ENCODE peak calls at places on chromosomes 5 and 9, in nine cellular contexts. Y is B cell; P is fibroblast of pulmonary artery; T is GM12864; W is CD4-positive, alpha-beta T cell; M is stomach; C is OCI-LY7; U is AG10803; E is ovary. A is an unnamed sample.

GRCh38 chr5:66617223-66617861 is 21.1 kb downstream of the MAST4 start:
- DNase-seq in T (no peak), Y (no peak), U (no peak), C (no peak), P (no peak), W (no peak), E (no peak), M (no peak), A (no peak)

GRCh38 chr5:111172504-111172903 is 51.7 kb upstream of the CAMK4 start:
- DNase-seq in W (no peak), M (no peak), E (no peak), T (no peak), P (no peak), U (no peak), Y (no peak), C (no peak), A (no peak)

GRCh38 chr5:155480731-155481131 is 467.2 kb downstream of the KIF4B start:
- DNase-seq in P (no peak), Y (no peak), U (no peak), W (no peak), C (no peak), T (no peak), M (no peak), E (peak), A (no peak)

GRCh38 chr5:178360231-178360925 is 127.8 kb upstream of the PHYKPL start:
- DNase-seq in E (no peak), U (peak), P (no peak), Y (no peak), M (no peak), W (no peak), C (no peak), T (no peak), A (no peak)

GRCh38 chr9:83582026-83582425 is 40.9 kb upstream of the IDNK start:
- DNase-seq in W (no peak), Y (no peak), E (no peak), C (no peak), M (no peak), T (no peak), P (peak), U (peak), A (no peak)

GRCh38 chr9:4939118-4939561 is 45.9 kb upstream of the JAK2 start:
- DNase-seq in Y (peak), E (no peak), U (no peak), W (no peak), M (no peak), T (peak), P (no peak), C (peak), A (no peak)

GRCh38 chr5:108720416-108720815 is 27.3 kb upstream of the FER start:
- DNase-seq in T (no peak), Y (no peak), E (no peak), M (no peak), W (no peak), U (peak), C (no peak), P (peak), A (no peak)

GRCh38 chr9:114087721-114088120 is 9.6 kb upstream of the AMBP start:
- DNase-seq in M (no peak), T (no peak), W (no peak), U (no peak), Y (no peak), P (no peak), C (no peak), E (no peak), A (no peak)

GRCh38 chr9:134434896-134435506 is 108.7 kb downstream of the RXRA start:
- DNase-seq in Y (no peak), T (no peak), U (peak), P (peak), W (no peak), E (peak), C (no peak), M (peak), A (no peak)

GRCh38 chr9:118170032-118170955 is 466.1 kb downstream of the TLR4 start:
- DNase-seq in T (no peak), E (no peak), M (no peak), P (peak), U (peak), C (peak), Y (no peak), W (no peak), A (peak)

GRCh38 chr9:88741335-88741734 is 206.4 kb downstream of the NXNL2 start:
- DNase-seq in U (no peak), Y (no peak), M (no peak), T (no peak), C (peak), P (peak), E (no peak), W (no peak), A (no peak)

GRCh38 chr5:104370523-104370922 is 807.9 kb upstream of the NUDT12 start:
- DNase-seq in W (no peak), T (no peak), E (no peak), C (no peak), M (no peak), Y (no peak), P (peak), U (no peak), A (no peak)

GRCh38 chr5:88388476-88389170 is 120.0 kb upstream of the TMEM161B start:
- DNase-seq in Y (no peak), P (no peak), E (no peak), U (no peak), M (no peak), C (no peak), W (no peak), T (no peak), A (no peak)

GRCh38 chr9:120344230-120344629 is 235.7 kb downstream of the CDK5RAP2 start:
- DNase-seq in T (no peak), E (no peak), U (peak), P (peak), W (no peak), Y (no peak), C (no peak), M (no peak), A (no peak)

GRCh38 chr9:34986541-34987047 is 3.0 kb upstream of the DNAJB5 start:
- DNase-seq in Y (no peak), P (peak), E (no peak), T (no peak), W (peak), U (no peak), C (peak), M (no peak), A (peak)

DNA sequence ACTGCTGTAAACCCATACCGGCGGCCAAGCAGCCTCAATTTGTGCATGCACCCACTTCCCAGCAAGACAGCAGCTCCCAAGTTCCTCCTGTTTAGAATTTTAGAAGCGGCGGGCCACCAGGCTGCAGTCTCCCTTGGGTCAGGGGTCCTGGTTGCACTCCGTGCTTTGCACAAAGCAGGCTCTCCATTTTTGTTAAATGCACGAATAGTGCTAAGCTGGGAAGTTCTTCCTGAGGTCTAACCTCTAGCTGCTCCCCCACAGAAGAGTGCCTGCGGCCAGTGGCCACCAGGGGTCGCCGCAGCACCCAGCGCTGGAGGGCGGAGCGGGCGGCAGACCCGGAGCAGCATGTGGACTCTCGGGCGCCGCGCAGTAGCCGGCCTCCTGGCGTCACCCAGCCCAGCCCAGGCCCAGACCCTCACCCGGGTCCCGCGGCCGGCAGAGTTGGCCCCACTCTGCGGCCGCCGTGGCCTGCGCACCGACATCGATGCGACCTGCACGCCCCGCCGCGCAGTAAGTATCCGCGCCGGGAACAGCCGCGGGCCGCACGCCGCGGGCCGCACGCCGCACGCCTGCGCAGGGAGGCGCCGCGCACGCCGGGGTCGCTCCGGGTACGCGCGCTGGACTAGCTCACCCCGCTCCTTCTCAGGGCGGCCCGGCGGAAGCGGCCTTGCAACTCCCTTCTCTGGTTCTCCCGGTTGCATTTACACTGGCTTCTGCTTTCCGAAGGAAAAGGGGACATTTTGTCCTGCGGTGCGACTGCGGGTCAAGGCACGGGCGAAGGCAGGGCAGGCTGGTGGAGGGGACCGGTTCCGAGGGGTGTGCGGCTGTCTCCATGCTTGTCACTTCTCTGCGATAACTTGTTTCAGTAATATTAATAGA is at the start of gene FXN:
- DNase-seq in T (peak), U (peak), M (peak), P (peak), Y (peak), C (peak), W (peak), E (peak), A (peak)
- TF ChIP-seq CTCF in T (peak), U (peak), M (peak), P (peak), Y (peak), C (peak), W (peak), E (peak), A (peak)

GRCh38 chr5:140365282-140365681 is 5.3 kb downstream of the SLC4A9 start:
- DNase-seq in M (no peak), W (no peak), C (no peak), Y (no peak), T (no peak), P (no peak), E (no peak), U (no peak), A (no peak)

GRCh38 chr5:140365941-140366340 is 5.9 kb downstream of the SLC4A9 start:
- DNase-seq in P (no peak), T (no peak), E (no peak), U (no peak), Y (no peak), C (no peak), W (no peak), M (no peak), A (no peak)

GRCh38 chr5:140364472-140364765 is 4.4 kb downstream of the SLC4A9 start:
- DNase-seq in M (no peak), Y (no peak), P (no peak), T (no peak), U (no peak), C (no peak), E (no peak), W (no peak), A (no peak)

GRCh38 chr5:140367631-140368013 is 7.6 kb downstream of the SLC4A9 start:
- DNase-seq in P (no peak), C (no peak), M (no peak), T (no peak), W (no peak), E (no peak), U (no peak), Y (no peak), A (no peak)

DNA sequence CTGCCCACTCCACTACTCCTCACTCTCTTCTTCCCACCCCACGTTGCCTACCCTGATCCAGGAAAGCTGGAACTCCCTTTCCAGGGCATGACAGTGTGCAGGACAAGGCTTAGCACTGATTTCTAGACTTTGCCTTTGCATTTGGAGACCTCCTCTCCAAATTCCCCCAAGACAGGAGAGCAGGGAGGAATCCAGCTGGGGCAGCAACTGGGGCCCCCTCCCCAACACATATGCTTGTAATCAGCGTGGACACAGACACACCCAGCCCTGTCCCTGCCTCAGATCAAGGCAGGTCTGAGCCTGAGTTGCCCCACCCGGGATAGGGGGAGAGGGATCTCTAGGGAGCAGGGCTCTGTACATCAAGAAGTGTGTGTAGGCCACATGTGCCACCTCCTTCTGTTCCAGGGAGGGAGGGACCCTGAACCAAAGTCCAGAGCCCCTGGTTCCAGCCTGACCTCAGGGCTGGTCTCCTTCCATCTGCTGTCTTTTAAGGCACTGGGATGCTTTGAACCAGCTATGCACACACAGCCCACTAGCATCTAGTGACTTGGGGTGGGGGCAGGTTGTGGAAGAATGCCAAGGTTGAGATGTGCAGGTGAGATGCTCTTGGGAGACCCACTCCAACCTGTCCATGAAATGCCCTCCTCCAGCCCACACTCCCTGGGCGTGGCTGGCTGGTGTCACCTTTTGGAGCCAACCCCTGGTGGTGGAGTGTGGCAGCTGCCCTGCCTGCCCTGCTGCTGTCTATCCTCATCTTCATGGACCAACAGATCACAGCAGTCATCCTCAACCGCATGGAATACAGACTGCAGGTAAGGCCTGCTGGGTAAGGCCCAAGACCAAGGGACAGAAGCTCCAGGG is 7.0 kb downstream of the SLC4A9 start:
- DNase-seq in W (no peak), U (no peak), M (no peak), C (no peak), E (no peak), P (no peak), Y (no peak), T (no peak), A (no peak)
- TF ChIP-seq CTCF in W (no peak), U (no peak), M (no peak), C (no peak), E (no peak), P (no peak), Y (no peak), T (no peak), A (no peak)

DNA sequence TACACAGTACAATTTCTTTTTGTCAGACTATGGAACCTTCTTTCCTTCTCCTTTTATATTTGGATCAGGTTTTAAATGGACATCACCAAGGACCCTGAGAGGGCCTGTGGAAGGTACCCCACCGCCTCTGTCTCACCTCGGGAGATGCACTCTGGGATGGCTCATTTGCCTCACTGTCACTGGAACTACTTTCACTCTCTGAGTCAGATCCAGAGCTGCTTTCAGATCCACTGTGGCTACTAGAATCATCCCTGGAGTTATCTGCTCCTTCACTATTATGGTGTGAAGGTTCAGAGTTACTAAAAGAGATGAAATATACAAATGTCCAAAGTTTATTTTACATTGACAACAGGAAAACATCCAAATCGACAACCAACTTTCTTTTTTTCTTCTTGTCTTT is 24.6 kb downstream of the LEAP2 start:
- DNase-seq in U (no peak), Y (no peak), T (no peak), W (no peak), P (no peak), C (no peak), E (no peak), M (no peak), A (no peak)
- TF ChIP-seq CTCF in U (no peak), Y (no peak), T (no peak), W (no peak), P (no peak), C (no peak), E (no peak), M (no peak), A (no peak)

GRCh38 chr9:38299856-38300255 is 92.6 kb upstream of the ALDH1B1 start:
- DNase-seq in C (no peak), P (no peak), Y (no peak), M (no peak), U (no peak), T (no peak), E (no peak), W (no peak), A (no peak)
- TF ChIP-seq CTCF in C (no peak), P (no peak), Y (no peak), M (no peak), U (no peak), T (no peak), E (no peak), W (no peak), A (no peak)

DNA sequence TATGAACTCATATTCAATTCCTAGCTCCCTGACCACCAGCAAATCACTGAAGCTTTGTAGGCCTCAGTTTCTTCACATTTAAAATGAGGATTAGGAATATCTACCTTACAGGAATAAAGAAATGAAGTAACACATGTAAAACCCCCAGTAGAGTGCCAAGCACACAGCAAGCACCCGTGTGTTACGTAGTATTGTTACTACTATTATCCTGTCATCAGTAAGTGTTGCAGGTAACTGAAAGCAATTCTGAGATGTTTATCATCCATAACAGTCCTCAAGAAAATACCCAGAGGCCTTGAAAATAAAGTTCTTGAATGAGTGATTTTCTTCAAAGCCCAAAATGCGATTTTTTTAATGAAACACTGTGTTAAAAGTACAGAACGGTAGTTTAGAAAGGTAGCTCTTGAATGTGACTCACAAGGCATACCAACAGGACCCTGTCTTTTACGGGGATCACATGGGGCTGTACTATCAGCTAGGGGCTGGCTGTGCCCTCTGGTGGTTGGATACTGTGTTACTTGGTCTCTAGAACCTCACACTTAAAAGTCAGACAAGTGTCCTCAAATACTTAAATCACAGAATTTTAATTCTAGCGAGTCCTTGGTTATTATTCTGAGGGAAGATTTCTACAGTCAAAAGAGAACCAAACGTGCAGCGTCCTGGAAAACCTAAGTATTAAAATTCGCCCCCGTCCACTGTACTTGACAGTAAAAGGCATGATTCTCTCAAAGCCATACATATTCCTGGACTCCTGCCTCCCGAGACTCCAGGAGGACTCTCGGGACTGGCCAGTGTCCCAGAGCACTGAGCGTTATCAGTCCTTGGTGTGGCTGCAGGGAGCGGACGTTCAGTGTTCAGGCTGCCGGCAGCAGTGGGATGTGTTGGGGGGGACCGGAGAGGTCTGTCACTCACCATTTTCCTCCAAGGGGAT is 725 bp downstream of the NDUFB6 start:
- DNase-seq in M (peak), T (peak), U (peak), W (peak), E (peak), Y (peak), C (peak), P (peak), A (peak)
- TF ChIP-seq CTCF in M (peak), T (peak), U (peak), W (peak), E (peak), Y (peak), C (peak), P (peak), A (peak)

GRCh38 chr9:109182940-109183798 is 16.1 kb upstream of the FRRS1L start:
- DNase-seq in U (peak), W (no peak), Y (no peak), P (peak), E (no peak), M (peak), C (peak), T (peak), A (peak)
- TF ChIP-seq CTCF in U (peak), W (no peak), Y (no peak), P (peak), E (no peak), M (peak), C (peak), T (peak), A (peak)

DNA sequence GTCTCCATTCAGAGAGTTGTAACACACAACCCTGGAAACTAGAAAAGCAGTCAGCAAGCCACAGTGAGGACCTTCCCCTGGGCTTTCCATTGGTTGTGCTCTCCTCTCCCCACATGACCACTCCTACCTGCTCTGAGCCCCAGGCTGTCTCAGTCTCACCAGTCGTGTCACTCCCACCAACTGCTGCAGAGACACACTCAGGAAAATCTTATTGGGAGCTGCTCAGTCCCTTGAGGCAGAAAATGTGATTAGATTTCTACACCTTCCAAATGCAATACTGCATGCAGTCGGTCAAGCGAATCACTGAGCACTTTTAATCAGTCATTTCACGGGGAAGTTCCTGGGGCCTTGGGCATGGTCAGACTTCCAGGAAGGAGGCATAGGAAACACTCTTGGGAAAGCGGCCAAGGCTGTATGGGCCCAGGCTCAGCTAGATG is 284.2 kb upstream of the NMUR2 start:
- DNase-seq in W (no peak), C (no peak), Y (no peak), E (no peak), P (no peak), U (no peak), M (no peak), T (no peak), A (no peak)
- TF ChIP-seq CTCF in W (no peak), C (no peak), Y (no peak), E (no peak), P (no peak), U (no peak), M (no peak), T (no peak), A (no peak)